ENCODE peak calls at places on chromosomes 12 and 14, in eight cellular contexts. One of them, this sample, is unnamed.

GRCh38 chr12:83318386-83318971 is 631.8 kb downstream of the TMTC2 start:
- DNase-seq in AG09309: no peak
- DNase-seq in AG08395: peak
- DNase-seq in neural crest cell: no peak
- DNase-seq in adipocyte: peak
- DNase-seq in activated gamma-delta T cell treated with anti-CD3 and anti-CD28 coated beads, Interleukin-2, amount 50 U/mL, for 16 hours: no peak
- DNase-seq in glutamatergic neuron: no peak
- DNase-seq in T-helper 2 cell: no peak
- DNase-seq in this sample: no peak

GRCh38 chr12:109387425-109388166 is 39.9 kb downstream of the MYO1H start:
- DNase-seq in T-helper 2 cell: no peak
- DNase-seq in activated gamma-delta T cell treated with anti-CD3 and anti-CD28 coated beads, Interleukin-2, amount 50 U/mL, for 16 hours: no peak
- DNase-seq in AG09309: no peak
- DNase-seq in glutamatergic neuron: no peak
- DNase-seq in AG08395: peak
- DNase-seq in adipocyte: peak
- DNase-seq in neural crest cell: no peak
- DNase-seq in this sample: no peak

GRCh38 chr14:68468437-68469207 is 324.2 kb downstream of the ZFP36L1 start:
- DNase-seq in glutamatergic neuron: no peak
- DNase-seq in neural crest cell: no peak
- DNase-seq in adipocyte: no peak
- DNase-seq in AG09309: no peak
- DNase-seq in AG08395: peak
- DNase-seq in T-helper 2 cell: peak
- DNase-seq in activated gamma-delta T cell treated with anti-CD3 and anti-CD28 coated beads, Interleukin-2, amount 50 U/mL, for 16 hours: peak
- DNase-seq in this sample: no peak

GRCh38 chr12:78392918-78393317 is 471.7 kb upstream of the SYT1 start:
- DNase-seq in adipocyte: peak
- DNase-seq in T-helper 2 cell: no peak
- DNase-seq in AG08395: peak
- DNase-seq in glutamatergic neuron: no peak
- DNase-seq in neural crest cell: no peak
- DNase-seq in AG09309: no peak
- DNase-seq in activated gamma-delta T cell treated with anti-CD3 and anti-CD28 coated beads, Interleukin-2, amount 50 U/mL, for 16 hours: no peak
- DNase-seq in this sample: no peak

GRCh38 chr12:130493951-130494350 is 156.3 kb downstream of the PIWIL1 start:
- DNase-seq in adipocyte: no peak
- DNase-seq in activated gamma-delta T cell treated with anti-CD3 and anti-CD28 coated beads, Interleukin-2, amount 50 U/mL, for 16 hours: no peak
- DNase-seq in T-helper 2 cell: no peak
- DNase-seq in AG09309: no peak
- DNase-seq in glutamatergic neuron: no peak
- DNase-seq in AG08395: no peak
- DNase-seq in neural crest cell: no peak
- DNase-seq in this sample: no peak

GRCh38 chr12:31523306-31523705 is 67.6 kb downstream of the DENND5B start:
- DNase-seq in glutamatergic neuron: no peak
- DNase-seq in AG09309: no peak
- DNase-seq in T-helper 2 cell: no peak
- DNase-seq in adipocyte: no peak
- DNase-seq in neural crest cell: no peak
- DNase-seq in activated gamma-delta T cell treated with anti-CD3 and anti-CD28 coated beads, Interleukin-2, amount 50 U/mL, for 16 hours: no peak
- DNase-seq in AG08395: no peak
- DNase-seq in this sample: no peak

GRCh38 chr14:31829256-31829923 is 247.7 kb upstream of the ARHGAP5 start:
- DNase-seq in AG09309: no peak
- DNase-seq in adipocyte: peak
- DNase-seq in T-helper 2 cell: no peak
- DNase-seq in neural crest cell: no peak
- DNase-seq in glutamatergic neuron: no peak
- DNase-seq in AG08395: peak
- DNase-seq in activated gamma-delta T cell treated with anti-CD3 and anti-CD28 coated beads, Interleukin-2, amount 50 U/mL, for 16 hours: no peak
- DNase-seq in this sample: no peak

GRCh38 chr12:113361574-113362370 is 3.4 kb downstream of the PLBD2 start:
- DNase-seq in T-helper 2 cell: no peak
- DNase-seq in neural crest cell: no peak
- DNase-seq in activated gamma-delta T cell treated with anti-CD3 and anti-CD28 coated beads, Interleukin-2, amount 50 U/mL, for 16 hours: no peak
- DNase-seq in AG09309: peak
- DNase-seq in glutamatergic neuron: no peak
- DNase-seq in AG08395: no peak
- DNase-seq in adipocyte: peak
- DNase-seq in this sample: no peak

GRCh38 chr12:27142102-27142721 is 59.8 kb upstream of the C12orf71 start:
- DNase-seq in adipocyte: peak
- DNase-seq in AG09309: peak
- DNase-seq in AG08395: peak
- DNase-seq in neural crest cell: peak
- DNase-seq in glutamatergic neuron: peak
- DNase-seq in T-helper 2 cell: peak
- DNase-seq in activated gamma-delta T cell treated with anti-CD3 and anti-CD28 coated beads, Interleukin-2, amount 50 U/mL, for 16 hours: peak
- DNase-seq in this sample: peak

GRCh38 chr14:92890830-92891598 is 31.9 kb upstream of the CHGA start:
- DNase-seq in T-helper 2 cell: no peak
- DNase-seq in neural crest cell: no peak
- DNase-seq in glutamatergic neuron: no peak
- DNase-seq in AG08395: no peak
- DNase-seq in AG09309: no peak
- DNase-seq in adipocyte: no peak
- DNase-seq in activated gamma-delta T cell treated with anti-CD3 and anti-CD28 coated beads, Interleukin-2, amount 50 U/mL, for 16 hours: no peak
- DNase-seq in this sample: no peak

GRCh38 chr12:46357438-46358324 is 14.9 kb downstream of the SLC38A2 start:
- DNase-seq in activated gamma-delta T cell treated with anti-CD3 and anti-CD28 coated beads, Interleukin-2, amount 50 U/mL, for 16 hours: no peak
- DNase-seq in neural crest cell: no peak
- DNase-seq in AG09309: peak
- DNase-seq in T-helper 2 cell: no peak
- DNase-seq in glutamatergic neuron: no peak
- DNase-seq in AG08395: peak
- DNase-seq in adipocyte: peak
- DNase-seq in this sample: no peak

GRCh38 chr12:11834104-11834812 is 184.8 kb downstream of the ETV6 start:
- DNase-seq in glutamatergic neuron: no peak
- DNase-seq in AG08395: no peak
- DNase-seq in neural crest cell: no peak
- DNase-seq in activated gamma-delta T cell treated with anti-CD3 and anti-CD28 coated beads, Interleukin-2, amount 50 U/mL, for 16 hours: no peak
- DNase-seq in adipocyte: peak
- DNase-seq in T-helper 2 cell: no peak
- DNase-seq in AG09309: peak
- DNase-seq in this sample: no peak

GRCh38 chr14:75372260-75372659 is 55.6 kb upstream of the JDP2 start:
- DNase-seq in adipocyte: peak
- DNase-seq in AG08395: no peak
- DNase-seq in AG09309: no peak
- DNase-seq in neural crest cell: no peak
- DNase-seq in T-helper 2 cell: no peak
- DNase-seq in activated gamma-delta T cell treated with anti-CD3 and anti-CD28 coated beads, Interleukin-2, amount 50 U/mL, for 16 hours: no peak
- DNase-seq in glutamatergic neuron: no peak
- DNase-seq in this sample: no peak

GRCh38 chr14:56219666-56220413 is 101.6 kb downstream of the PELI2 start:
- DNase-seq in AG09309: no peak
- DNase-seq in adipocyte: no peak
- DNase-seq in glutamatergic neuron: no peak
- DNase-seq in neural crest cell: no peak
- DNase-seq in T-helper 2 cell: no peak
- DNase-seq in AG08395: no peak
- DNase-seq in activated gamma-delta T cell treated with anti-CD3 and anti-CD28 coated beads, Interleukin-2, amount 50 U/mL, for 16 hours: no peak
- DNase-seq in this sample: no peak

GRCh38 chr14:54881235-54881760 is 21.3 kb downstream of the GCH1 start:
- DNase-seq in AG09309: no peak
- DNase-seq in neural crest cell: no peak
- DNase-seq in glutamatergic neuron: no peak
- DNase-seq in AG08395: peak
- DNase-seq in adipocyte: no peak
- DNase-seq in T-helper 2 cell: peak
- DNase-seq in activated gamma-delta T cell treated with anti-CD3 and anti-CD28 coated beads, Interleukin-2, amount 50 U/mL, for 16 hours: no peak
- DNase-seq in this sample: no peak

GRCh38 chr12:25997401-25997973 is 39.0 kb downstream of the RASSF8 start:
- DNase-seq in neural crest cell: no peak
- DNase-seq in AG09309: peak
- DNase-seq in adipocyte: peak
- DNase-seq in glutamatergic neuron: no peak
- DNase-seq in T-helper 2 cell: no peak
- DNase-seq in activated gamma-delta T cell treated with anti-CD3 and anti-CD28 coated beads, Interleukin-2, amount 50 U/mL, for 16 hours: no peak
- DNase-seq in AG08395: peak
- DNase-seq in this sample: peak

GRCh38 chr12:48331389-48331788 is 19.3 kb downstream of the ZNF641 start:
- DNase-seq in adipocyte: no peak
- DNase-seq in AG08395: no peak
- DNase-seq in glutamatergic neuron: no peak
- DNase-seq in AG09309: no peak
- DNase-seq in T-helper 2 cell: no peak
- DNase-seq in activated gamma-delta T cell treated with anti-CD3 and anti-CD28 coated beads, Interleukin-2, amount 50 U/mL, for 16 hours: no peak
- DNase-seq in neural crest cell: no peak
- DNase-seq in this sample: no peak

GRCh38 chr14:59691266-59691665 is 114.7 kb upstream of the CCDC175 start:
- DNase-seq in glutamatergic neuron: no peak
- DNase-seq in AG08395: no peak
- DNase-seq in AG09309: no peak
- DNase-seq in adipocyte: no peak
- DNase-seq in T-helper 2 cell: no peak
- DNase-seq in neural crest cell: no peak
- DNase-seq in activated gamma-delta T cell treated with anti-CD3 and anti-CD28 coated beads, Interleukin-2, amount 50 U/mL, for 16 hours: no peak
- DNase-seq in this sample: no peak

GRCh38 chr12:9880532-9880931 is 757 bp upstream of the KLRF2 start:
- DNase-seq in AG09309: no peak
- DNase-seq in AG08395: no peak
- DNase-seq in activated gamma-delta T cell treated with anti-CD3 and anti-CD28 coated beads, Interleukin-2, amount 50 U/mL, for 16 hours: no peak
- DNase-seq in glutamatergic neuron: no peak
- DNase-seq in T-helper 2 cell: no peak
- DNase-seq in adipocyte: no peak
- DNase-seq in neural crest cell: no peak
- DNase-seq in this sample: no peak

GRCh38 chr12:106226884-106227640 is 20.8 kb downstream of the CKAP4 start:
- DNase-seq in T-helper 2 cell: peak
- DNase-seq in glutamatergic neuron: no peak
- DNase-seq in AG09309: no peak
- DNase-seq in neural crest cell: peak
- DNase-seq in activated gamma-delta T cell treated with anti-CD3 and anti-CD28 coated beads, Interleukin-2, amount 50 U/mL, for 16 hours: no peak
- DNase-seq in adipocyte: peak
- DNase-seq in AG08395: peak
- DNase-seq in this sample: no peak

GRCh38 chr12:57632898-57633825 is at the start of gene B4GALNT1:
- DNase-seq in neural crest cell: peak
- DNase-seq in AG08395: peak
- DNase-seq in T-helper 2 cell: peak
- DNase-seq in glutamatergic neuron: peak
- DNase-seq in AG09309: no peak
- DNase-seq in adipocyte: peak
- DNase-seq in activated gamma-delta T cell treated with anti-CD3 and anti-CD28 coated beads, Interleukin-2, amount 50 U/mL, for 16 hours: no peak
- DNase-seq in this sample: no peak